ENCODE peak calls at places on chromosome 1, in four cellular contexts. O is stimulated activated CD4-positive, alpha-beta T cell treated with anti-CD3 and anti-CD28 coated beads, Interleukin-4, amount 100 ng/mL, for 4 hours; P is activated CD4-positive, CD25-positive, alpha-beta regulatory T cell treated with anti-CD3 and anti-CD28 coated beads, Interleukin-2, amount 50 U/mL, for 16 hours; Y is ovary. F is an unnamed sample.

GRCh38 chr1:51330331-51331201 is at the start of gene TTC39A:
- DNase-seq in P (no peak), Y (no peak), O (no peak), F (no peak)

GRCh38 chr1:38037481-38037939 is 9.1 kb downstream of the POU3F1 start:
- DNase-seq in P (no peak), O (no peak), Y (no peak), F (no peak)

GRCh38 chr1:118987431-118988185 is 535 bp downstream of the TBX15 start:
- DNase-seq in P (no peak), O (no peak), Y (no peak), F (no peak)

GRCh38 chr1:182015360-182015759 is 46.2 kb downstream of the ZNF648 start:
- DNase-seq in P (no peak), Y (no peak), O (no peak), F (no peak)

GRCh38 chr1:26307363-26307781 is 936 bp upstream of the UBXN11 start:
- DNase-seq in O (no peak), Y (no peak), P (no peak), F (no peak)

GRCh38 chr1:31413405-31414005 is 492 bp downstream of the SERINC2 start:
- DNase-seq in Y (peak), O (no peak), P (no peak), F (no peak)

GRCh38 chr1:85137660-85138059 is 63.2 kb downstream of the SYDE2 start:
- DNase-seq in O (no peak), Y (peak), P (no peak), F (peak)

GRCh38 chr1:35932158-35932636 is 1.3 kb downstream of the AGO3 start:
- DNase-seq in P (no peak), Y (no peak), O (no peak), F (no peak)

GRCh38 chr1:226679853-226680516 is 59.1 kb downstream of the ITPKB start:
- DNase-seq in O (peak), P (peak), Y (peak), F (no peak)

GRCh38 chr1:107976431-107977215 is 11.6 kb upstream of the VAV3 start:
- DNase-seq in Y (no peak), P (no peak), O (no peak), F (no peak)

GRCh38 chr1:230684146-230684545 is 29.8 kb downstream of the AGT start:
- DNase-seq in O (no peak), Y (no peak), P (no peak), F (no peak)

GRCh38 chr1:46175243-46175642 is 356 bp downstream of the TSPAN1 start:
- DNase-seq in O (no peak), Y (no peak), P (no peak), F (no peak)

GRCh38 chr1:221887091-221887746 is 145.3 kb upstream of the DUSP10 start:
- DNase-seq in Y (no peak), P (no peak), O (no peak), F (no peak)

GRCh38 chr1:155049651-155050559 is 1.2 kb upstream of the ADAM15 start:
- DNase-seq in O (no peak), P (no peak), Y (no peak), F (no peak)

GRCh38 chr1:46804926-46805325 is 6.1 kb downstream of the CYP4B1 start:
- DNase-seq in Y (no peak), O (no peak), P (no peak), F (no peak)

F was measured in NCI-H510A.